ENCODE peak calls at places on chromosomes 13 and 19, in seven cellular contexts. One of them, this sample, is unnamed.

GRCh38 chr13:105035092-105035491 is 1500.4 kb downstream of the EFNB2 start:
- DNase-seq in K562: no peak
- DNase-seq in breast epithelium: no peak
- DNase-seq in suprapubic skin: no peak
- DNase-seq in stomach: no peak
- DNase-seq in HepG2: no peak
- DNase-seq in H1: no peak
- DNase-seq in this sample: no peak

GRCh38 chr13:72970956-72971355 is 87.8 kb upstream of the KLF5 start:
- DNase-seq in K562: no peak
- DNase-seq in breast epithelium: no peak
- DNase-seq in suprapubic skin: no peak
- DNase-seq in stomach: no peak
- DNase-seq in HepG2: no peak
- DNase-seq in H1: no peak
- DNase-seq in this sample: no peak

GRCh38 chr13:19592657-19593175 is 31.4 kb upstream of the TPTE2 start:
- DNase-seq in K562: no peak
- DNase-seq in breast epithelium: no peak
- DNase-seq in suprapubic skin: no peak
- DNase-seq in stomach: no peak
- DNase-seq in HepG2: no peak
- DNase-seq in H1: no peak
- DNase-seq in this sample: no peak

GRCh38 chr13:74556002-74556551 is 421.9 kb upstream of the KLF12 start:
- DNase-seq in K562: no peak
- DNase-seq in breast epithelium: no peak
- DNase-seq in suprapubic skin: no peak
- DNase-seq in stomach: no peak
- DNase-seq in HepG2: no peak
- DNase-seq in H1: no peak
- DNase-seq in this sample: no peak

GRCh38 chr13:72959643-72960042 is 99.2 kb upstream of the KLF5 start:
- DNase-seq in K562: no peak
- DNase-seq in breast epithelium: no peak
- DNase-seq in suprapubic skin: no peak
- DNase-seq in stomach: no peak
- DNase-seq in HepG2: no peak
- DNase-seq in H1: no peak
- DNase-seq in this sample: no peak

GRCh38 chr13:77048592-77048991 is 21.6 kb upstream of the FBXL3 start:
- DNase-seq in K562: no peak
- DNase-seq in breast epithelium: no peak
- DNase-seq in suprapubic skin: no peak
- DNase-seq in stomach: no peak
- DNase-seq in HepG2: no peak
- DNase-seq in H1: peak; percentile 59
- DNase-seq in this sample: no peak

GRCh38 chr13:41709511-41709910 is 251.4 kb downstream of the VWA8 start:
- DNase-seq in K562: no peak
- DNase-seq in breast epithelium: no peak
- DNase-seq in suprapubic skin: no peak
- DNase-seq in stomach: no peak
- DNase-seq in HepG2: no peak
- DNase-seq in H1: no peak
- DNase-seq in this sample: no peak

GRCh38 chr13:58583961-58584360 is 952.4 kb downstream of the PCDH17 start:
- DNase-seq in K562: no peak
- DNase-seq in breast epithelium: no peak
- DNase-seq in suprapubic skin: no peak
- DNase-seq in stomach: no peak
- DNase-seq in HepG2: no peak
- DNase-seq in H1: no peak
- DNase-seq in this sample: no peak

GRCh38 chr13:50866817-50867640 is 23.5 kb upstream of the DLEU7 start:
- DNase-seq in K562: no peak
- DNase-seq in breast epithelium: no peak
- DNase-seq in suprapubic skin: no peak
- DNase-seq in stomach: no peak
- DNase-seq in HepG2: no peak
- DNase-seq in H1: no peak
- DNase-seq in this sample: no peak

GRCh38 chr13:109941951-109942350 is 155.6 kb upstream of the IRS2 start:
- DNase-seq in K562: no peak
- DNase-seq in breast epithelium: no peak
- DNase-seq in suprapubic skin: no peak
- DNase-seq in stomach: no peak
- DNase-seq in HepG2: no peak
- DNase-seq in H1: no peak
- DNase-seq in this sample: no peak

GRCh38 chr19:1041272-1041834 is 1.4 kb downstream of the ABCA7 start:
- DNase-seq in K562: no peak
- DNase-seq in breast epithelium: no peak
- DNase-seq in suprapubic skin: no peak
- DNase-seq in stomach: no peak
- DNase-seq in HepG2: no peak
- DNase-seq in H1: no peak
- DNase-seq in this sample: peak; percentile 85

GRCh38 chr19:39590265-39590664 is 12.1 kb upstream of the LGALS13 start:
- DNase-seq in K562: no peak
- DNase-seq in breast epithelium: no peak
- DNase-seq in suprapubic skin: no peak
- DNase-seq in stomach: no peak
- DNase-seq in HepG2: no peak
- DNase-seq in H1: peak; percentile 53
- DNase-seq in this sample: no peak

GRCh38 chr13:52162279-52163101 is 3.1 kb upstream of the NEK3 start:
- DNase-seq in K562: peak; percentile 11
- DNase-seq in breast epithelium: no peak
- DNase-seq in suprapubic skin: no peak
- DNase-seq in stomach: no peak
- DNase-seq in HepG2: peak; percentile 97
- DNase-seq in H1: no peak
- DNase-seq in this sample: no peak

GRCh38 chr19:33375156-33375744 is 1.7 kb downstream of the CEBPG start:
- DNase-seq in K562: no peak
- DNase-seq in breast epithelium: no peak
- DNase-seq in suprapubic skin: no peak
- DNase-seq in stomach: no peak
- DNase-seq in HepG2: no peak
- DNase-seq in H1: no peak
- DNase-seq in this sample: no peak

GRCh38 chr19:33375760-33376159 is 2.3 kb downstream of the CEBPG start:
- DNase-seq in K562: peak; percentile 34
- DNase-seq in breast epithelium: no peak
- DNase-seq in suprapubic skin: no peak
- DNase-seq in stomach: no peak
- DNase-seq in HepG2: peak; percentile 46
- DNase-seq in H1: no peak
- DNase-seq in this sample: no peak

GRCh38 chr19:33377586-33378475 is 4.3 kb downstream of the CEBPG start:
- DNase-seq in K562: no peak
- DNase-seq in breast epithelium: no peak
- DNase-seq in suprapubic skin: peak; percentile 79
- DNase-seq in stomach: no peak
- DNase-seq in HepG2: no peak
- DNase-seq in H1: no peak
- DNase-seq in this sample: no peak

GRCh38 chr19:33376931-33377557 is 3.5 kb downstream of the CEBPG start:
- DNase-seq in K562: no peak
- DNase-seq in breast epithelium: no peak
- DNase-seq in suprapubic skin: no peak
- DNase-seq in stomach: peak; percentile 41
- DNase-seq in HepG2: no peak
- DNase-seq in H1: no peak
- DNase-seq in this sample: no peak

DNA sequence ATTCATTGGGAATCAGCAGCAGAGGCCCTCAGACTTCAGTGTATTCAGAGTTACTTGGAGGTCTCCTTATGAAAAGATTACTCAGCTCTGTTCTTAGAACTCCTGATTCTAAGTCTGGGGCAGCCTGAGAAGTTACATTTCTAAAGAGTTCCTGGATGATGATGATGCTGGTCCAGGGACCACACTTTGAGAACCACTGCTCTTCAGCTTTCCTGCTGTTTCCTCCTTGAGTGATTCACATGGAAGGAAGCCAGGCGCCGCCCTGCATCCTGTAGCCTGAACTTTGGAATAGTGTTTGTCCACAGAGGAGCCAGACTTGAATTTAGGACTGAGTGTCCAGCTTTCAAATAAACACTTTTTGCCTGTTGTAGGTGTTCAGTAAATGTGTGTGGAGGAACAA is 2.9 kb downstream of the CEBPG start:
- DNase-seq in K562: no peak
- DNase-seq in breast epithelium: no peak
- DNase-seq in suprapubic skin: no peak
- DNase-seq in stomach: peak; percentile 86
- DNase-seq in HepG2: peak; percentile 45
- DNase-seq in H1: no peak
- DNase-seq in this sample: no peak
- TF ChIP-seq POLR2A in K562: no peak
- TF ChIP-seq POLR2A in breast epithelium: no peak
- TF ChIP-seq POLR2A in suprapubic skin: no peak
- TF ChIP-seq POLR2A in stomach: no peak
- TF ChIP-seq POLR2A in HepG2: no peak
- TF ChIP-seq POLR2A in H1: no peak
- TF ChIP-seq POLR2A in this sample: no peak

GRCh38 chr19:23384166-23384565 is 11.1 kb downstream of the ZNF91 start:
- DNase-seq in K562: no peak
- DNase-seq in breast epithelium: no peak
- DNase-seq in suprapubic skin: no peak
- DNase-seq in stomach: no peak
- DNase-seq in HepG2: no peak
- DNase-seq in H1: no peak
- DNase-seq in this sample: no peak
- H3K9me3 ChIP-seq in K562: no peaks in the 10 kb centered on the region
- H3K9me3 ChIP-seq in breast epithelium: peaks cover 40% of the 10 kb centered on the region
- H3K9me3 ChIP-seq in suprapubic skin: peaks cover 31% of the 10 kb centered on the region
- H3K9me3 ChIP-seq in stomach: peaks cover 77% of the 10 kb centered on the region
- H3K9me3 ChIP-seq in HepG2: peaks cover 58% of the 10 kb centered on the region
- H3K9me3 ChIP-seq in H1: peaks cover 2% of the 10 kb centered on the region
- H3K9me3 ChIP-seq in this sample: peaks cover 79% of the 10 kb centered on the region

DNA sequence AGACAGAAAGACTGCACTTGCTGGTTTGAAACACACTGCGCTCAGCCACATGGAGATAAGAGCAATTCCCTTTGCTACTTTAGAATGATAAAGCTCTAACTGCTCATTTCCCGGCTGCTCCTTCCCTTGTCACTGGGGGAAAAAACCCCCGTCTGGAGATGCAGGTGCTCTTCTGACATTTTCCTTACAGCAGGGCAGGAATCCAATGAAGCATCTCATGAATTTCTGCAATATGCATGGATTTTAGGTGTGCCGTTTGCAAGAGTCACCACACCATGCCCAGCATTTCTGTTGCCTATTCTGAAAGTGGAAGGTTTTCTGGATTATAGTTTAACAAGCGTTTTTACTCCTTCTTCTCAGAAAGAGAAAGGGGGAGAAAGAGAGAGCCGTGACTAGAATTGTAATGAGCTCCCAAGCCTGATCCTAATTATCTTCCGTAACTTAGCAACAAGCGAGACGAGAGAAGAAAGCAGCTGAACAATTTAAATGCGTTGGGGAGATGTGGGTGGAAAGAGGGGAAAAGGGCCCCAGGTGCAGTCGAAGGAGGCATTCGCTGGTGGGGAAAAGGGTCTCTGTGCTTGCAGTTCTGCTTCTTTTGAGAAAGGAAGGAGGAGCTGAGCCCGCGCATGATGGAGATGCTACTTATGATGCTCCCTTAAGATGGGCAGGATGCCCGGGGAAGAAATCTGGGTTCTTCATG is 76.6 kb upstream of the SPATA13 start:
- DNase-seq in K562: no peak
- DNase-seq in breast epithelium: no peak
- DNase-seq in suprapubic skin: no peak
- DNase-seq in stomach: no peak
- DNase-seq in HepG2: no peak
- DNase-seq in H1: no peak
- DNase-seq in this sample: no peak
- TF ChIP-seq POLR2AphosphoS5 in K562: no peak
- TF ChIP-seq POLR2AphosphoS5 in breast epithelium: no peak
- TF ChIP-seq POLR2AphosphoS5 in suprapubic skin: no peak
- TF ChIP-seq POLR2AphosphoS5 in stomach: no peak
- TF ChIP-seq POLR2AphosphoS5 in HepG2: no peak
- TF ChIP-seq POLR2AphosphoS5 in H1: no peak
- TF ChIP-seq POLR2AphosphoS5 in this sample: no peak

GRCh38 chr13:55084630-55085029 is 2056.0 kb downstream of the OLFM4 start:
- DNase-seq in K562: no peak
- DNase-seq in breast epithelium: no peak
- DNase-seq in suprapubic skin: no peak
- DNase-seq in stomach: no peak
- DNase-seq in HepG2: no peak
- DNase-seq in H1: no peak
- DNase-seq in this sample: no peak

GRCh38 chr13:55087085-55087484 is 2053.6 kb upstream of the PRR20A start:
- DNase-seq in K562: no peak
- DNase-seq in breast epithelium: no peak
- DNase-seq in suprapubic skin: no peak
- DNase-seq in stomach: no peak
- DNase-seq in HepG2: no peak
- DNase-seq in H1: peak; percentile 43
- DNase-seq in this sample: no peak

GRCh38 chr13:55090612-55091011 is 2050.1 kb upstream of the PRR20A start:
- DNase-seq in K562: no peak
- DNase-seq in breast epithelium: no peak
- DNase-seq in suprapubic skin: no peak
- DNase-seq in stomach: no peak
- DNase-seq in HepG2: no peak
- DNase-seq in H1: no peak
- DNase-seq in this sample: no peak
- TF ChIP-seq POLR2A in K562: no peak
- TF ChIP-seq POLR2A in breast epithelium: no peak
- TF ChIP-seq POLR2A in suprapubic skin: no peak
- TF ChIP-seq POLR2A in stomach: no peak
- TF ChIP-seq POLR2A in HepG2: no peak
- TF ChIP-seq POLR2A in H1: no peak
- TF ChIP-seq POLR2A in this sample: no peak

DNA sequence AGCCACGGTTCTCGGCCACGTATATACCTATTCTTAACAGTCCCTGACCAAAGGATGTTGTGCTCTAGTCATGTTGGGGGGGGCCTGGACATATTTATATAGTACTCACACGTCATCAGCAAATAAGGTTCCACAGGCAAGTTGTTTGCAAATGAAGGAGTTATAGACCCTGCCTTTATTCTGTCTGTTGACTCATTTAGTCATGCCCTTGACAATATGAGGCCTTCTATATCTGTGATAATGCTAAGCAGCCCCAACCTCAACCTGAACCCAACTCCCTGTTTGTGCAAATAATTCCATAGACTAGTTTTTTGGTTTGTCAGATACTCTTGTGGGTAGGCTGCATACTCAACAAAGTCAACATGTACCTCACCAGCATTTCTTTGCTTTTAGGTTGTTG is 8.9 kb downstream of the ZNF586 start:
- DNase-seq in K562: no peak
- DNase-seq in breast epithelium: no peak
- DNase-seq in suprapubic skin: no peak
- DNase-seq in stomach: no peak
- DNase-seq in HepG2: peak; percentile 68
- DNase-seq in H1: no peak
- DNase-seq in this sample: no peak
- H3K9me3 ChIP-seq in K562: peaks cover 41% of the 10 kb centered on the region
- H3K9me3 ChIP-seq in breast epithelium: peaks cover 92% of the 10 kb centered on the region
- H3K9me3 ChIP-seq in suprapubic skin: peaks cover 41% of the 10 kb centered on the region
- H3K9me3 ChIP-seq in stomach: peaks cover 100% of the 10 kb centered on the region
- H3K9me3 ChIP-seq in HepG2: no peaks in the 10 kb centered on the region
- H3K9me3 ChIP-seq in H1: peaks cover 4% of the 10 kb centered on the region
- H3K9me3 ChIP-seq in this sample: peaks cover 97% of the 10 kb centered on the region

This sample was measured in spleen.